ENCODE peak calls at places on chromosome 5, in nine cellular contexts. One of them, this sample, is unnamed.

GRCh38 chr5:133528841-133529240 is 83.5 kb downstream of the FSTL4 start:
- DNase-seq in uterus: no peak
- DNase-seq in pancreas: no peak
- DNase-seq in lower lobe of right lung: no peak
- DNase-seq in ovary: no peak
- DNase-seq in ascending aorta: no peak
- DNase-seq in psoas muscle: no peak
- DNase-seq in CD8-positive, alpha-beta T cell: no peak
- DNase-seq in transverse colon: no peak
- DNase-seq in this sample: no peak

GRCh38 chr5:100779669-100780375 is 123.3 kb downstream of the ST8SIA4 start:
- DNase-seq in uterus: no peak
- DNase-seq in pancreas: no peak
- DNase-seq in lower lobe of right lung: no peak
- DNase-seq in ovary: no peak
- DNase-seq in ascending aorta: peak; percentile 17
- DNase-seq in psoas muscle: no peak
- DNase-seq in CD8-positive, alpha-beta T cell: no peak
- DNase-seq in transverse colon: peak; percentile 19
- DNase-seq in this sample: no peak

GRCh38 chr5:169416583-169417196 is 115.8 kb upstream of the SLIT3 start:
- DNase-seq in uterus: peak; percentile 29
- DNase-seq in pancreas: peak; percentile 15
- DNase-seq in lower lobe of right lung: no peak
- DNase-seq in ovary: no peak
- DNase-seq in ascending aorta: no peak
- DNase-seq in psoas muscle: peak; percentile 66
- DNase-seq in CD8-positive, alpha-beta T cell: no peak
- DNase-seq in transverse colon: peak; percentile 13
- DNase-seq in this sample: no peak

GRCh38 chr5:79235222-79235577 is 731 bp upstream of the JMY start:
- DNase-seq in uterus: no peak
- DNase-seq in pancreas: peak; percentile 16
- DNase-seq in lower lobe of right lung: no peak
- DNase-seq in ovary: no peak
- DNase-seq in ascending aorta: no peak
- DNase-seq in psoas muscle: no peak
- DNase-seq in CD8-positive, alpha-beta T cell: no peak
- DNase-seq in transverse colon: no peak
- DNase-seq in this sample: peak; percentile 20

GRCh38 chr5:36596756-36597155 is 9.7 kb upstream of the SLC1A3 start:
- DNase-seq in uterus: no peak
- DNase-seq in pancreas: no peak
- DNase-seq in lower lobe of right lung: no peak
- DNase-seq in ovary: no peak
- DNase-seq in ascending aorta: no peak
- DNase-seq in psoas muscle: no peak
- DNase-seq in CD8-positive, alpha-beta T cell: no peak
- DNase-seq in transverse colon: no peak
- DNase-seq in this sample: no peak

GRCh38 chr5:171093598-171093997 is 215.4 kb upstream of the TLX3 start:
- DNase-seq in uterus: no peak
- DNase-seq in pancreas: no peak
- DNase-seq in lower lobe of right lung: no peak
- DNase-seq in ovary: no peak
- DNase-seq in ascending aorta: no peak
- DNase-seq in psoas muscle: no peak
- DNase-seq in CD8-positive, alpha-beta T cell: no peak
- DNase-seq in transverse colon: no peak
- DNase-seq in this sample: peak; percentile 23

GRCh38 chr5:149317281-149318048 is 27.8 kb upstream of the GRPEL2 start:
- DNase-seq in uterus: no peak
- DNase-seq in pancreas: peak; percentile 28
- DNase-seq in lower lobe of right lung: no peak
- DNase-seq in ovary: no peak
- DNase-seq in ascending aorta: no peak
- DNase-seq in psoas muscle: no peak
- DNase-seq in CD8-positive, alpha-beta T cell: peak; percentile 33
- DNase-seq in transverse colon: peak; percentile 27
- DNase-seq in this sample: peak; percentile 40

GRCh38 chr5:136769900-136770684 is 404.7 kb upstream of the TRPC7 start:
- DNase-seq in uterus: peak; percentile 36
- DNase-seq in pancreas: peak; percentile 71
- DNase-seq in lower lobe of right lung: peak; percentile 53
- DNase-seq in ovary: no peak
- DNase-seq in ascending aorta: no peak
- DNase-seq in psoas muscle: peak; percentile 67
- DNase-seq in CD8-positive, alpha-beta T cell: peak; percentile 7
- DNase-seq in transverse colon: peak; percentile 48
- DNase-seq in this sample: peak; percentile 64

GRCh38 chr5:10660720-10661387 is 97.0 kb downstream of the ANKRD33B start:
- DNase-seq in uterus: no peak
- DNase-seq in pancreas: no peak
- DNase-seq in lower lobe of right lung: no peak
- DNase-seq in ovary: no peak
- DNase-seq in ascending aorta: no peak
- DNase-seq in psoas muscle: no peak
- DNase-seq in CD8-positive, alpha-beta T cell: no peak
- DNase-seq in transverse colon: no peak
- DNase-seq in this sample: no peak

GRCh38 chr5:3310551-3311340 is 284.9 kb upstream of the IRX1 start:
- DNase-seq in uterus: no peak
- DNase-seq in pancreas: peak; percentile 67
- DNase-seq in lower lobe of right lung: no peak
- DNase-seq in ovary: no peak
- DNase-seq in ascending aorta: no peak
- DNase-seq in psoas muscle: no peak
- DNase-seq in CD8-positive, alpha-beta T cell: no peak
- DNase-seq in transverse colon: no peak
- DNase-seq in this sample: peak; percentile 87

GRCh38 chr5:31976161-31976560 is 198.0 kb downstream of the GOLPH3 start:
- DNase-seq in uterus: no peak
- DNase-seq in pancreas: no peak
- DNase-seq in lower lobe of right lung: no peak
- DNase-seq in ovary: no peak
- DNase-seq in ascending aorta: no peak
- DNase-seq in psoas muscle: no peak
- DNase-seq in CD8-positive, alpha-beta T cell: no peak
- DNase-seq in transverse colon: no peak
- DNase-seq in this sample: no peak

GRCh38 chr5:14395411-14395810 is 186.2 kb upstream of the OTULINL start:
- DNase-seq in uterus: no peak
- DNase-seq in pancreas: no peak
- DNase-seq in lower lobe of right lung: no peak
- DNase-seq in ovary: no peak
- DNase-seq in ascending aorta: no peak
- DNase-seq in psoas muscle: no peak
- DNase-seq in CD8-positive, alpha-beta T cell: no peak
- DNase-seq in transverse colon: no peak
- DNase-seq in this sample: no peak

GRCh38 chr5:142779163-142779562 is 9.0 kb downstream of the ARHGAP26 start:
- DNase-seq in uterus: no peak
- DNase-seq in pancreas: no peak
- DNase-seq in lower lobe of right lung: no peak
- DNase-seq in ovary: no peak
- DNase-seq in ascending aorta: no peak
- DNase-seq in psoas muscle: no peak
- DNase-seq in CD8-positive, alpha-beta T cell: no peak
- DNase-seq in transverse colon: no peak
- DNase-seq in this sample: peak; percentile 61

GRCh38 chr5:172123269-172123692 is 64.7 kb downstream of the STK10 start:
- DNase-seq in uterus: no peak
- DNase-seq in pancreas: no peak
- DNase-seq in lower lobe of right lung: no peak
- DNase-seq in ovary: peak; percentile 63
- DNase-seq in ascending aorta: no peak
- DNase-seq in psoas muscle: peak; percentile 74
- DNase-seq in CD8-positive, alpha-beta T cell: no peak
- DNase-seq in transverse colon: peak; percentile 47
- DNase-seq in this sample: peak; percentile 15

GRCh38 chr5:157564149-157564711 is 11.3 kb downstream of the ADAM19 start:
- DNase-seq in uterus: no peak
- DNase-seq in pancreas: no peak
- DNase-seq in lower lobe of right lung: no peak
- DNase-seq in ovary: no peak
- DNase-seq in ascending aorta: no peak
- DNase-seq in psoas muscle: no peak
- DNase-seq in CD8-positive, alpha-beta T cell: no peak
- DNase-seq in transverse colon: no peak
- DNase-seq in this sample: no peak
- TF ChIP-seq CTCF in uterus: no peak
- TF ChIP-seq CTCF in pancreas: no peak
- TF ChIP-seq CTCF in lower lobe of right lung: peak; percentile 24
- TF ChIP-seq CTCF in ovary: no peak
- TF ChIP-seq CTCF in ascending aorta: no peak
- TF ChIP-seq CTCF in psoas muscle: no peak
- TF ChIP-seq CTCF in CD8-positive, alpha-beta T cell: no peak
- TF ChIP-seq CTCF in transverse colon: no peak
- TF ChIP-seq CTCF in this sample: no peak

DNA sequence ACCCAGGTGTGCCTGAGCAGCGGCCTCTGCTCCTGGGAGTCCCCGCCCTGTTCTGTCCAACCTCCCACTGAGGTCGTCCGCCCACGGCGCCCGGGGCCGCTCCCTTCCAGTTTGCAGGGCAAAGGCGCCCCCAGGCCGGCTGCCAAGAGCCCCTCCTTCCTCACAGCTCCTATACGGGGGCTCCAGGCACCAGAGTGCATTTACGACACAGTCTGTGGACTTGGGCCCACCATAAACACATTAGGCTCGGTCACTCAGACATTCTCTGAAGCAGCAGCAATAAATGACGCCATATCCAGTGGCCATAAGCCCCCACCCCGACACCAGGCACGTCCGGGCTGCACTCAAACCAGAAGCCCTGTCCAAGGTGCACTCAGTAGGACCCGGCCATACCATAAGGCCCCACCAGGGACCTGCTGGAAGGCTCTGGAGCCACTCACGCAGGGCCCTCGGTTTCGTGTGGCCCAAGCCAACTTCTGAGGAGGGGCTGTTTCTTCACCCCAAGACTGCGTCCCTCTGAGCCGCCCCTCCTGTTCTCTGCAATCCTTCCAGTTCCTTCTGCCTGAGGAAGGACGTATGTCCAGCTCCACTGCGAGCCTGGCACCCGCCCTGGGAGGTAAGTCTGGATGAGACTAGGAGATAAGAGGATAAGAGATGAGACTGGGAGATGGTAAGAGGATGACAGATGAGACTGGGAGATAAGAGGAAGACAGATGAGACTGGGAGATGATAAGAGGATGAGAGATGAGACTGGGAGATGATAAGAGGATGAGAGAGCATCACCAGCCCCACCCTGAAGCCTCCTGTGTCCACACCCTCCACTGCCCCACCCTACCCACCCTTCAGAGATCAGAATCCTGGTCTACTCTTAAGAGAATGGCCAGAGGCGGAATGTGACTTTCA is 26.7 kb downstream of the SLC6A18 start:
- DNase-seq in uterus: no peak
- DNase-seq in pancreas: no peak
- DNase-seq in lower lobe of right lung: no peak
- DNase-seq in ovary: no peak
- DNase-seq in ascending aorta: no peak
- DNase-seq in psoas muscle: no peak
- DNase-seq in CD8-positive, alpha-beta T cell: no peak
- DNase-seq in transverse colon: peak; percentile 54
- DNase-seq in this sample: no peak
- H3K4me3 ChIP-seq in uterus: no peak overlapping the region
- H3K4me3 ChIP-seq in pancreas: no peak overlapping the region
- H3K4me3 ChIP-seq in lower lobe of right lung: no peak overlapping the region
- H3K4me3 ChIP-seq in ovary: no peak overlapping the region
- H3K4me3 ChIP-seq in ascending aorta: no peak overlapping the region
- H3K4me3 ChIP-seq in psoas muscle: no peak overlapping the region
- H3K4me3 ChIP-seq in CD8-positive, alpha-beta T cell: no peak overlapping the region
- H3K4me3 ChIP-seq in transverse colon: no peak overlapping the region
- H3K4me3 ChIP-seq in this sample: no peak overlapping the region

GRCh38 chr5:181053760-181054122 is 13.7 kb downstream of the BTNL9 start:
- DNase-seq in uterus: no peak
- DNase-seq in pancreas: no peak
- DNase-seq in lower lobe of right lung: no peak
- DNase-seq in ovary: no peak
- DNase-seq in ascending aorta: no peak
- DNase-seq in psoas muscle: no peak
- DNase-seq in CD8-positive, alpha-beta T cell: no peak
- DNase-seq in transverse colon: no peak
- DNase-seq in this sample: no peak
- H3K27me3 ChIP-seq in uterus: peaks cover 20% of the 10 kb centered on the region
- H3K27me3 ChIP-seq in pancreas: no peaks in the 10 kb centered on the region
- H3K27me3 ChIP-seq in lower lobe of right lung: peaks cover 88% of the 10 kb centered on the region
- H3K27me3 ChIP-seq in ovary: no peaks in the 10 kb centered on the region
- H3K27me3 ChIP-seq in ascending aorta: peaks cover 9% of the 10 kb centered on the region
- H3K27me3 ChIP-seq in psoas muscle: peaks cover 90% of the 10 kb centered on the region
- H3K27me3 ChIP-seq in CD8-positive, alpha-beta T cell: peaks cover 23% of the 10 kb centered on the region
- H3K27me3 ChIP-seq in transverse colon: peaks cover 97% of the 10 kb centered on the region
- H3K27me3 ChIP-seq in this sample: peaks cover 26% of the 10 kb centered on the region

GRCh38 chr5:135759149-135759784 is 75.2 kb upstream of the SLC25A48 start:
- DNase-seq in uterus: no peak
- DNase-seq in pancreas: no peak
- DNase-seq in lower lobe of right lung: no peak
- DNase-seq in ovary: no peak
- DNase-seq in ascending aorta: no peak
- DNase-seq in psoas muscle: no peak
- DNase-seq in CD8-positive, alpha-beta T cell: no peak
- DNase-seq in transverse colon: no peak
- DNase-seq in this sample: no peak
- TF ChIP-seq CTCF in uterus: no peak
- TF ChIP-seq CTCF in pancreas: no peak
- TF ChIP-seq CTCF in lower lobe of right lung: no peak
- TF ChIP-seq CTCF in ovary: no peak
- TF ChIP-seq CTCF in ascending aorta: no peak
- TF ChIP-seq CTCF in psoas muscle: no peak
- TF ChIP-seq CTCF in CD8-positive, alpha-beta T cell: no peak
- TF ChIP-seq CTCF in transverse colon: no peak
- TF ChIP-seq CTCF in this sample: no peak

GRCh38 chr5:72234265-72234700 is 85.8 kb downstream of the MRPS27 start:
- DNase-seq in uterus: no peak
- DNase-seq in pancreas: no peak
- DNase-seq in lower lobe of right lung: no peak
- DNase-seq in ovary: no peak
- DNase-seq in ascending aorta: no peak
- DNase-seq in psoas muscle: no peak
- DNase-seq in CD8-positive, alpha-beta T cell: no peak
- DNase-seq in transverse colon: no peak
- DNase-seq in this sample: peak; percentile 94
- H3K4me3 ChIP-seq in uterus: no peak overlapping the region
- H3K4me3 ChIP-seq in pancreas: no peak overlapping the region
- H3K4me3 ChIP-seq in lower lobe of right lung: no peak overlapping the region
- H3K4me3 ChIP-seq in ovary: no peak overlapping the region
- H3K4me3 ChIP-seq in ascending aorta: no peak overlapping the region
- H3K4me3 ChIP-seq in psoas muscle: no peak overlapping the region
- H3K4me3 ChIP-seq in CD8-positive, alpha-beta T cell: no peak overlapping the region
- H3K4me3 ChIP-seq in transverse colon: no peak overlapping the region
- H3K4me3 ChIP-seq in this sample: no peak overlapping the region